ENCODE peak calls at places on chromosomes 1 and 21, in nine cellular contexts. One of them, this sample, is unnamed.

GRCh38 chr1:210746024-210746423 is 387.9 kb downstream of the KCNH1 start:
- DNase-seq in Ammon's horn: no peak
- DNase-seq in WTC11: no peak
- DNase-seq in pancreas: no peak
- DNase-seq in NCI-H1417: no peak
- DNase-seq in effector memory CD8-positive, alpha-beta T cell: no peak
- DNase-seq in fibroblast of mammary gland: no peak
- DNase-seq in H7: no peak
- DNase-seq in AML-193: no peak
- DNase-seq in this sample: no peak

GRCh38 chr1:227769601-227770494 is 34.6 kb downstream of the SNAP47 start:
- DNase-seq in Ammon's horn: no peak
- DNase-seq in WTC11: no peak
- DNase-seq in pancreas: no peak
- DNase-seq in NCI-H1417: no peak
- DNase-seq in effector memory CD8-positive, alpha-beta T cell: no peak
- DNase-seq in fibroblast of mammary gland: no peak
- DNase-seq in H7: peak
- DNase-seq in AML-193: no peak
- DNase-seq in this sample: no peak

GRCh38 chr21:45644041-45644906 is 749 bp downstream of the PCBP3 start:
- DNase-seq in Ammon's horn: no peak
- DNase-seq in WTC11: no peak
- DNase-seq in pancreas: no peak
- DNase-seq in NCI-H1417: peak
- DNase-seq in effector memory CD8-positive, alpha-beta T cell: no peak
- DNase-seq in fibroblast of mammary gland: no peak
- DNase-seq in H7: peak
- DNase-seq in AML-193: peak
- DNase-seq in this sample: peak

GRCh38 chr1:46072975-46073374 is 59.5 kb downstream of the PIK3R3 start:
- DNase-seq in Ammon's horn: no peak
- DNase-seq in WTC11: no peak
- DNase-seq in pancreas: no peak
- DNase-seq in NCI-H1417: no peak
- DNase-seq in effector memory CD8-positive, alpha-beta T cell: no peak
- DNase-seq in fibroblast of mammary gland: peak
- DNase-seq in H7: no peak
- DNase-seq in AML-193: no peak
- DNase-seq in this sample: no peak

GRCh38 chr1:212588137-212588510 is 20.4 kb upstream of the ATF3 start:
- DNase-seq in Ammon's horn: no peak
- DNase-seq in WTC11: no peak
- DNase-seq in pancreas: no peak
- DNase-seq in NCI-H1417: no peak
- DNase-seq in effector memory CD8-positive, alpha-beta T cell: no peak
- DNase-seq in fibroblast of mammary gland: no peak
- DNase-seq in H7: peak
- DNase-seq in AML-193: no peak
- DNase-seq in this sample: no peak

GRCh38 chr1:241330619-241331327 is 26.2 kb downstream of the RGS7 start:
- DNase-seq in Ammon's horn: no peak
- DNase-seq in WTC11: no peak
- DNase-seq in pancreas: no peak
- DNase-seq in NCI-H1417: no peak
- DNase-seq in effector memory CD8-positive, alpha-beta T cell: no peak
- DNase-seq in fibroblast of mammary gland: no peak
- DNase-seq in H7: no peak
- DNase-seq in AML-193: no peak
- DNase-seq in this sample: no peak

GRCh38 chr1:27724961-27725373 is 794 bp upstream of the FAM76A start:
- DNase-seq in Ammon's horn: peak
- DNase-seq in WTC11: peak
- DNase-seq in pancreas: peak
- DNase-seq in NCI-H1417: peak
- DNase-seq in effector memory CD8-positive, alpha-beta T cell: no peak
- DNase-seq in fibroblast of mammary gland: no peak
- DNase-seq in H7: peak
- DNase-seq in AML-193: no peak
- DNase-seq in this sample: no peak

GRCh38 chr1:35202048-35202719 is 9.2 kb upstream of the SFPQ start:
- DNase-seq in Ammon's horn: peak
- DNase-seq in WTC11: peak
- DNase-seq in pancreas: peak
- DNase-seq in NCI-H1417: peak
- DNase-seq in effector memory CD8-positive, alpha-beta T cell: peak
- DNase-seq in fibroblast of mammary gland: peak
- DNase-seq in H7: peak
- DNase-seq in AML-193: peak
- DNase-seq in this sample: peak

GRCh38 chr21:45599146-45599581 is 44.4 kb upstream of the PCBP3 start:
- DNase-seq in Ammon's horn: no peak
- DNase-seq in WTC11: peak
- DNase-seq in pancreas: no peak
- DNase-seq in NCI-H1417: no peak
- DNase-seq in effector memory CD8-positive, alpha-beta T cell: no peak
- DNase-seq in fibroblast of mammary gland: no peak
- DNase-seq in H7: no peak
- DNase-seq in AML-193: no peak
- DNase-seq in this sample: no peak

GRCh38 chr1:43042773-43043470 is 84.3 kb upstream of the SLC2A1 start:
- DNase-seq in Ammon's horn: no peak
- DNase-seq in WTC11: no peak
- DNase-seq in pancreas: no peak
- DNase-seq in NCI-H1417: no peak
- DNase-seq in effector memory CD8-positive, alpha-beta T cell: no peak
- DNase-seq in fibroblast of mammary gland: no peak
- DNase-seq in H7: no peak
- DNase-seq in AML-193: no peak
- DNase-seq in this sample: no peak

GRCh38 chr1:77014396-77014795 is 147.1 kb downstream of the ST6GALNAC5 start:
- DNase-seq in Ammon's horn: no peak
- DNase-seq in WTC11: no peak
- DNase-seq in pancreas: no peak
- DNase-seq in NCI-H1417: no peak
- DNase-seq in effector memory CD8-positive, alpha-beta T cell: no peak
- DNase-seq in fibroblast of mammary gland: peak
- DNase-seq in H7: peak
- DNase-seq in AML-193: no peak
- DNase-seq in this sample: no peak

GRCh38 chr1:67559222-67559700 is 125.7 kb upstream of the GADD45A start:
- DNase-seq in Ammon's horn: peak
- DNase-seq in WTC11: peak
- DNase-seq in pancreas: no peak
- DNase-seq in NCI-H1417: no peak
- DNase-seq in effector memory CD8-positive, alpha-beta T cell: no peak
- DNase-seq in fibroblast of mammary gland: peak
- DNase-seq in H7: peak
- DNase-seq in AML-193: no peak
- DNase-seq in this sample: peak

GRCh38 chr21:44021064-44021463 is 9.0 kb downstream of the TRAPPC10 start:
- DNase-seq in Ammon's horn: no peak
- DNase-seq in WTC11: no peak
- DNase-seq in pancreas: no peak
- DNase-seq in NCI-H1417: peak
- DNase-seq in effector memory CD8-positive, alpha-beta T cell: no peak
- DNase-seq in fibroblast of mammary gland: no peak
- DNase-seq in H7: no peak
- DNase-seq in AML-193: no peak
- DNase-seq in this sample: no peak

GRCh38 chr21:45151484-45152115 is 77.2 kb downstream of the ADARB1 start:
- DNase-seq in Ammon's horn: no peak
- DNase-seq in WTC11: no peak
- DNase-seq in pancreas: no peak
- DNase-seq in NCI-H1417: no peak
- DNase-seq in effector memory CD8-positive, alpha-beta T cell: no peak
- DNase-seq in fibroblast of mammary gland: no peak
- DNase-seq in H7: no peak
- DNase-seq in AML-193: no peak
- DNase-seq in this sample: peak

GRCh38 chr1:53265581-53265980 is 27.3 kb upstream of the MAGOH start:
- DNase-seq in Ammon's horn: no peak
- DNase-seq in WTC11: no peak
- DNase-seq in pancreas: no peak
- DNase-seq in NCI-H1417: no peak
- DNase-seq in effector memory CD8-positive, alpha-beta T cell: no peak
- DNase-seq in fibroblast of mammary gland: no peak
- DNase-seq in H7: no peak
- DNase-seq in AML-193: no peak
- DNase-seq in this sample: no peak

GRCh38 chr1:66564250-66564649 is 30.3 kb downstream of the SGIP1 start:
- DNase-seq in Ammon's horn: no peak
- DNase-seq in WTC11: no peak
- DNase-seq in pancreas: no peak
- DNase-seq in NCI-H1417: no peak
- DNase-seq in effector memory CD8-positive, alpha-beta T cell: no peak
- DNase-seq in fibroblast of mammary gland: peak
- DNase-seq in H7: no peak
- DNase-seq in AML-193: peak
- DNase-seq in this sample: peak

GRCh38 chr1:102970496-102971078 is 137.7 kb downstream of the COL11A1 start:
- DNase-seq in Ammon's horn: peak
- DNase-seq in WTC11: peak
- DNase-seq in pancreas: no peak
- DNase-seq in NCI-H1417: peak
- DNase-seq in effector memory CD8-positive, alpha-beta T cell: no peak
- DNase-seq in fibroblast of mammary gland: peak
- DNase-seq in H7: peak
- DNase-seq in AML-193: peak
- DNase-seq in this sample: peak

GRCh38 chr1:172394167-172394751 is 26.2 kb upstream of the C1orf105 start:
- DNase-seq in Ammon's horn: no peak
- DNase-seq in WTC11: no peak
- DNase-seq in pancreas: no peak
- DNase-seq in NCI-H1417: peak
- DNase-seq in effector memory CD8-positive, alpha-beta T cell: peak
- DNase-seq in fibroblast of mammary gland: no peak
- DNase-seq in H7: no peak
- DNase-seq in AML-193: no peak
- DNase-seq in this sample: no peak

GRCh38 chr1:220281159-220281574 is 8.9 kb upstream of the RAB3GAP2 start:
- DNase-seq in Ammon's horn: peak
- DNase-seq in WTC11: no peak
- DNase-seq in pancreas: no peak
- DNase-seq in NCI-H1417: peak
- DNase-seq in effector memory CD8-positive, alpha-beta T cell: no peak
- DNase-seq in fibroblast of mammary gland: peak
- DNase-seq in H7: peak
- DNase-seq in AML-193: no peak
- DNase-seq in this sample: peak

GRCh38 chr1:39900662-39901485 is 843 bp downstream of the MYCL start:
- DNase-seq in Ammon's horn: no peak
- DNase-seq in WTC11: peak
- DNase-seq in pancreas: peak
- DNase-seq in NCI-H1417: peak
- DNase-seq in effector memory CD8-positive, alpha-beta T cell: no peak
- DNase-seq in fibroblast of mammary gland: no peak
- DNase-seq in H7: peak
- DNase-seq in AML-193: no peak
- DNase-seq in this sample: no peak

GRCh38 chr1:185442065-185442464 is 125.0 kb upstream of the IVNS1ABP start:
- DNase-seq in Ammon's horn: no peak
- DNase-seq in WTC11: no peak
- DNase-seq in pancreas: no peak
- DNase-seq in NCI-H1417: no peak
- DNase-seq in effector memory CD8-positive, alpha-beta T cell: no peak
- DNase-seq in fibroblast of mammary gland: no peak
- DNase-seq in H7: no peak
- DNase-seq in AML-193: no peak
- DNase-seq in this sample: peak

GRCh38 chr21:43303240-43304178 is 123.4 kb downstream of the SIK1 start:
- DNase-seq in Ammon's horn: no peak
- DNase-seq in WTC11: no peak
- DNase-seq in pancreas: no peak
- DNase-seq in NCI-H1417: no peak
- DNase-seq in effector memory CD8-positive, alpha-beta T cell: no peak
- DNase-seq in fibroblast of mammary gland: no peak
- DNase-seq in H7: no peak
- DNase-seq in AML-193: no peak
- DNase-seq in this sample: no peak

GRCh38 chr1:23282967-23283366 is 61.1 kb downstream of the HNRNPR start:
- DNase-seq in Ammon's horn: no peak
- DNase-seq in WTC11: no peak
- DNase-seq in pancreas: no peak
- DNase-seq in NCI-H1417: no peak
- DNase-seq in effector memory CD8-positive, alpha-beta T cell: no peak
- DNase-seq in fibroblast of mammary gland: peak
- DNase-seq in H7: no peak
- DNase-seq in AML-193: no peak
- DNase-seq in this sample: peak

GRCh38 chr1:28934676-28935075 is 20.3 kb downstream of the EPB41 start:
- DNase-seq in Ammon's horn: no peak
- DNase-seq in WTC11: no peak
- DNase-seq in pancreas: no peak
- DNase-seq in NCI-H1417: no peak
- DNase-seq in effector memory CD8-positive, alpha-beta T cell: no peak
- DNase-seq in fibroblast of mammary gland: peak
- DNase-seq in H7: no peak
- DNase-seq in AML-193: no peak
- DNase-seq in this sample: no peak

GRCh38 chr1:180376253-180376652 is 126.1 kb downstream of the ACBD6 start:
- DNase-seq in Ammon's horn: no peak
- DNase-seq in WTC11: no peak
- DNase-seq in pancreas: no peak
- DNase-seq in NCI-H1417: no peak
- DNase-seq in effector memory CD8-positive, alpha-beta T cell: no peak
- DNase-seq in fibroblast of mammary gland: no peak
- DNase-seq in H7: no peak
- DNase-seq in AML-193: no peak
- DNase-seq in this sample: no peak

GRCh38 chr1:8154621-8155052 is 128.5 kb upstream of the ERRFI1 start:
- DNase-seq in Ammon's horn: no peak
- DNase-seq in WTC11: no peak
- DNase-seq in pancreas: peak
- DNase-seq in NCI-H1417: peak
- DNase-seq in effector memory CD8-positive, alpha-beta T cell: no peak
- DNase-seq in fibroblast of mammary gland: peak
- DNase-seq in H7: no peak
- DNase-seq in AML-193: no peak
- DNase-seq in this sample: no peak

This sample was measured in cardiac fibroblast.